ENCODE peak calls at places on chromosomes 1 and 21, in six cellular contexts. One of them, this sample, is unnamed.

GRCh38 chr21:44012474-44013379 is 618 bp downstream of the TRAPPC10 start:
- DNase-seq in OCI-LY7: peak; percentile 89
- DNase-seq in upper lobe of left lung: peak; percentile 95
- DNase-seq in fibroblast of lung: peak; percentile 24
- DNase-seq in pancreas: peak; percentile 71
- DNase-seq in tibial artery: peak; percentile 74
- DNase-seq in this sample: peak; percentile 92

GRCh38 chr1:235607284-235607683 is 42.3 kb downstream of the GNG4 start:
- DNase-seq in OCI-LY7: no peak
- DNase-seq in upper lobe of left lung: no peak
- DNase-seq in fibroblast of lung: no peak
- DNase-seq in pancreas: no peak
- DNase-seq in tibial artery: no peak
- DNase-seq in this sample: no peak

GRCh38 chr1:116232989-116233514 is 121.9 kb downstream of the MAB21L3 start:
- DNase-seq in OCI-LY7: peak; percentile 76
- DNase-seq in upper lobe of left lung: no peak
- DNase-seq in fibroblast of lung: no peak
- DNase-seq in pancreas: no peak
- DNase-seq in tibial artery: no peak
- DNase-seq in this sample: no peak

GRCh38 chr1:168531605-168532345 is 12.0 kb downstream of the XCL2 start:
- DNase-seq in OCI-LY7: no peak
- DNase-seq in upper lobe of left lung: no peak
- DNase-seq in fibroblast of lung: peak; percentile 24
- DNase-seq in pancreas: no peak
- DNase-seq in tibial artery: no peak
- DNase-seq in this sample: no peak

GRCh38 chr21:32257952-32258785 is 20.7 kb downstream of the MIS18A start:
- DNase-seq in OCI-LY7: peak; percentile 62
- DNase-seq in upper lobe of left lung: no peak
- DNase-seq in fibroblast of lung: peak; percentile 71
- DNase-seq in pancreas: peak; percentile 67
- DNase-seq in tibial artery: peak; percentile 83
- DNase-seq in this sample: peak; percentile 77

GRCh38 chr1:237386362-237387143 is 344.6 kb downstream of the RYR2 start:
- DNase-seq in OCI-LY7: peak; percentile 49
- DNase-seq in upper lobe of left lung: no peak
- DNase-seq in fibroblast of lung: peak; percentile 12
- DNase-seq in pancreas: no peak
- DNase-seq in tibial artery: no peak
- DNase-seq in this sample: peak; percentile 34

GRCh38 chr1:212237651-212238050 is 47.6 kb upstream of the PPP2R5A start:
- DNase-seq in OCI-LY7: no peak
- DNase-seq in upper lobe of left lung: no peak
- DNase-seq in fibroblast of lung: no peak
- DNase-seq in pancreas: no peak
- DNase-seq in tibial artery: no peak
- DNase-seq in this sample: peak; percentile 35

GRCh38 chr1:203667616-203668015 is 41.0 kb downstream of the ATP2B4 start:
- DNase-seq in OCI-LY7: no peak
- DNase-seq in upper lobe of left lung: no peak
- DNase-seq in fibroblast of lung: peak; percentile 35
- DNase-seq in pancreas: no peak
- DNase-seq in tibial artery: no peak
- DNase-seq in this sample: no peak

GRCh38 chr1:15849775-15850449 is 2.4 kb downstream of the SPEN start:
- DNase-seq in OCI-LY7: peak; percentile 45
- DNase-seq in upper lobe of left lung: no peak
- DNase-seq in fibroblast of lung: peak; percentile 72
- DNase-seq in pancreas: no peak
- DNase-seq in tibial artery: peak; percentile 67
- DNase-seq in this sample: no peak

GRCh38 chr1:201791775-201792166 is 37.2 kb upstream of the IPO9 start:
- DNase-seq in OCI-LY7: no peak
- DNase-seq in upper lobe of left lung: no peak
- DNase-seq in fibroblast of lung: peak; percentile 80
- DNase-seq in pancreas: no peak
- DNase-seq in tibial artery: peak; percentile 73
- DNase-seq in this sample: no peak

GRCh38 chr1:22828151-22828817 is 117.6 kb downstream of the EPHB2 start:
- DNase-seq in OCI-LY7: no peak
- DNase-seq in upper lobe of left lung: no peak
- DNase-seq in fibroblast of lung: peak; percentile 71
- DNase-seq in pancreas: no peak
- DNase-seq in tibial artery: no peak
- DNase-seq in this sample: no peak

GRCh38 chr1:42482635-42483153 is 19.6 kb downstream of the CCDC30 start:
- DNase-seq in OCI-LY7: no peak
- DNase-seq in upper lobe of left lung: no peak
- DNase-seq in fibroblast of lung: peak; percentile 10
- DNase-seq in pancreas: no peak
- DNase-seq in tibial artery: no peak
- DNase-seq in this sample: no peak

GRCh38 chr1:98102369-98103030 is 181.7 kb upstream of the DPYD start:
- DNase-seq in OCI-LY7: no peak
- DNase-seq in upper lobe of left lung: no peak
- DNase-seq in fibroblast of lung: peak; percentile 55
- DNase-seq in pancreas: no peak
- DNase-seq in tibial artery: no peak
- DNase-seq in this sample: no peak

GRCh38 chr1:154145986-154146385 is 8.9 kb downstream of the NUP210L start:
- DNase-seq in OCI-LY7: peak; percentile 20
- DNase-seq in upper lobe of left lung: no peak
- DNase-seq in fibroblast of lung: no peak
- DNase-seq in pancreas: no peak
- DNase-seq in tibial artery: no peak
- DNase-seq in this sample: no peak
- TF ChIP-seq CTCF in OCI-LY7: peak; percentile 85
- TF ChIP-seq CTCF in upper lobe of left lung: peak; percentile 25
- TF ChIP-seq CTCF in fibroblast of lung: peak; percentile 38
- TF ChIP-seq CTCF in pancreas: no peak
- TF ChIP-seq CTCF in tibial artery: peak; percentile 12
- TF ChIP-seq CTCF in this sample: no peak

GRCh38 chr21:34336756-34337391 is 26.9 kb upstream of the KCNE2 start:
- DNase-seq in OCI-LY7: no peak
- DNase-seq in upper lobe of left lung: no peak
- DNase-seq in fibroblast of lung: peak; percentile 25
- DNase-seq in pancreas: no peak
- DNase-seq in tibial artery: peak; percentile 78
- DNase-seq in this sample: no peak
- TF ChIP-seq CTCF in OCI-LY7: no peak
- TF ChIP-seq CTCF in upper lobe of left lung: no peak
- TF ChIP-seq CTCF in fibroblast of lung: no peak
- TF ChIP-seq CTCF in pancreas: no peak
- TF ChIP-seq CTCF in tibial artery: no peak
- TF ChIP-seq CTCF in this sample: no peak

GRCh38 chr1:215992620-215993019 is 425.5 kb downstream of the KCTD3 start:
- DNase-seq in OCI-LY7: no peak
- DNase-seq in upper lobe of left lung: no peak
- DNase-seq in fibroblast of lung: no peak
- DNase-seq in pancreas: no peak
- DNase-seq in tibial artery: no peak
- DNase-seq in this sample: peak; percentile 5
- TF ChIP-seq CTCF in OCI-LY7: peak; percentile 51
- TF ChIP-seq CTCF in upper lobe of left lung: no peak
- TF ChIP-seq CTCF in fibroblast of lung: peak; percentile 62
- TF ChIP-seq CTCF in pancreas: no peak
- TF ChIP-seq CTCF in tibial artery: no peak
- TF ChIP-seq CTCF in this sample: no peak

GRCh38 chr1:171643156-171643555 is 9.3 kb downstream of the MYOC start:
- DNase-seq in OCI-LY7: no peak
- DNase-seq in upper lobe of left lung: no peak
- DNase-seq in fibroblast of lung: no peak
- DNase-seq in pancreas: no peak
- DNase-seq in tibial artery: no peak
- DNase-seq in this sample: no peak

GRCh38 chr1:171642197-171642596 is 10.3 kb downstream of the MYOC start:
- DNase-seq in OCI-LY7: no peak
- DNase-seq in upper lobe of left lung: no peak
- DNase-seq in fibroblast of lung: no peak
- DNase-seq in pancreas: no peak
- DNase-seq in tibial artery: no peak
- DNase-seq in this sample: no peak

GRCh38 chr1:171641076-171641864 is 11.2 kb downstream of the MYOC start:
- DNase-seq in OCI-LY7: no peak
- DNase-seq in upper lobe of left lung: no peak
- DNase-seq in fibroblast of lung: no peak
- DNase-seq in pancreas: no peak
- DNase-seq in tibial artery: no peak
- DNase-seq in this sample: no peak

GRCh38 chr1:171645553-171646336 is 6.7 kb downstream of the MYOC start:
- DNase-seq in OCI-LY7: no peak
- DNase-seq in upper lobe of left lung: no peak
- DNase-seq in fibroblast of lung: peak; percentile 40
- DNase-seq in pancreas: peak; percentile 24
- DNase-seq in tibial artery: peak; percentile 91
- DNase-seq in this sample: no peak

DNA sequence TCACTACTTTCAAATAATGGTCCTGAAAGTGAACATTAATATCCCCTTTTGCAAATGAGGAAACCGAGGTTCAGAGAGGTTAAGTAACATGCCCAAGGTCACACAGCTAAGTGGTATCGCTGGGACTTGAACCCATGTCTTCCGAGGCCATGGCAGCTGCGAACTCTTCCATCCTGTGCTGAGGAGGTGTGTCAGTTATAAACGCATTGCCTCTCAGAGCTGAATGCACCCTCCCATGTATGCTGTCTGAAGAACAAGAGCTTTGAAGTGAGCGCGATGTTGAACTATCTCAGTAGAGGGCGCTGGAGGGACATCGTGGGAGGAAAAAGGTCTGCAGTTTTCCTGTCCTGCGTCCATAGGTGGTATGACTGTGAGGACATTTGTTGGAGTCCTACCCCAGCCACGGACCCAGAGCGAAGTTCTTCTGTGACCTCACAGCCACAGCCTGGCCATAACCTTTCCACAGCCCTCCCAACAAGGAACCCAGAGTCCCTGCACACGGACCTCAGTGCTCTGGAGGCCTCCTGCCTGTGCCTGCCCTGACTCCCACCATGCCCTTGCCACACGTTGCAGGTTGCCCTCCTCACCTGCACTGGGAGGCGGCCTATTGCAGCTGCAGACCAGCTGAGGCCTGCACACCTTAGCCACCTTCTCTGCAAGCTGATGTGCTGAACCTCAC is 7.5 kb downstream of the MYOC start:
- DNase-seq in OCI-LY7: peak; percentile 80
- DNase-seq in upper lobe of left lung: peak; percentile 31
- DNase-seq in fibroblast of lung: peak; percentile 73
- DNase-seq in pancreas: peak; percentile 60
- DNase-seq in tibial artery: peak; percentile 91
- DNase-seq in this sample: peak; percentile 69
- TF ChIP-seq CTCF in OCI-LY7: peak; percentile 86
- TF ChIP-seq CTCF in upper lobe of left lung: peak; percentile 65
- TF ChIP-seq CTCF in fibroblast of lung: peak; percentile 95
- TF ChIP-seq CTCF in pancreas: peak; percentile 45
- TF ChIP-seq CTCF in tibial artery: peak; percentile 84
- TF ChIP-seq CTCF in this sample: peak; percentile 61

This sample was measured in GM13976.